ENCODE peak calls at places on chromosomes 12 and 14, in four cellular contexts. M, P, D and S are unnamed samples.

GRCh38 chr12:34601689-34602088 is 579.4 kb downstream of the ALG10 start:
- DNase-seq in P (no peak), D (no peak), M (no peak), S (no peak)

GRCh38 chr12:48937170-48937569 is 11.9 kb upstream of the FKBP11 start:
- DNase-seq in D (no peak), M (no peak), P (no peak), S (peak)

GRCh38 chr14:89615421-89615820 is 198.4 kb upstream of the FOXN3 start:
- DNase-seq in D (no peak), P (no peak), M (no peak), S (no peak)

GRCh38 chr12:7108042-7108927 is 729 bp downstream of the C1RL start:
- DNase-seq in P (peak), D (peak), M (peak), S (peak)

GRCh38 chr12:107522692-107523477 is 162.7 kb upstream of the PWP1 start:
- DNase-seq in P (no peak), M (no peak), D (no peak), S (no peak)

GRCh38 chr14:61754627-61755381 is 7.4 kb upstream of the SNAPC1 start:
- DNase-seq in D (peak), P (no peak), M (no peak), S (peak)

GRCh38 chr14:21308132-21308478 is 28.2 kb downstream of the RPGRIP1 start:
- DNase-seq in M (no peak), P (peak), D (peak), S (no peak)

GRCh38 chr14:39229222-39229543 is 4.5 kb upstream of the MIA2 start:
- DNase-seq in D (no peak), P (no peak), M (no peak), S (peak)

GRCh38 chr14:52906141-52906601 is 44.7 kb downstream of the FERMT2 start:
- DNase-seq in M (peak), P (no peak), D (peak), S (peak)

GRCh38 chr14:95041477-95042020 is 115.8 kb downstream of the DICER1 start:
- DNase-seq in D (no peak), P (no peak), M (no peak), S (no peak)

GRCh38 chr12:102757874-102758244 is 159.2 kb downstream of the PAH start:
- DNase-seq in D (no peak), P (no peak), M (no peak), S (no peak)

GRCh38 chr14:22432348-22432976 is 156.6 kb downstream of the DAD1 start:
- DNase-seq in D (peak), P (peak), M (peak), S (peak)

GRCh38 chr12:57190037-57190436 is 26.6 kb upstream of the NXPH4 start:
- DNase-seq in M (no peak), P (no peak), D (no peak), S (peak)

GRCh38 chr12:39638178-39638577 is 18.6 kb upstream of the ABCD2 start:
- DNase-seq in P (no peak), M (no peak), D (no peak), S (no peak)

GRCh38 chr12:123268850-123269249 is 2.8 kb downstream of the CDK2AP1 start:
- DNase-seq in P (no peak), D (no peak), M (no peak), S (no peak)

GRCh38 chr14:50766338-50766886 is 64.5 kb downstream of the NIN start:
- DNase-seq in D (no peak), P (no peak), M (no peak), S (peak)

GRCh38 chr12:62919827-62920226 is 15.1 kb downstream of the PPM1H start:
- DNase-seq in P (no peak), D (peak), M (no peak), S (peak)

GRCh38 chr12:108821407-108822397 is 35.7 kb downstream of the SSH1 start:
- DNase-seq in M (no peak), P (no peak), D (no peak), S (peak)

GRCh38 chr12:132494294-132495164 is 4.6 kb downstream of the FBRSL1 start:
- DNase-seq in D (peak), M (no peak), P (peak), S (no peak)

GRCh38 chr12:43501705-43502104 is 50.3 kb downstream of the ADAMTS20 start:
- DNase-seq in M (peak), D (peak), P (peak), S (peak)

GRCh38 chr12:90978117-90978770 is 23.3 kb upstream of the CCER1 start:
- DNase-seq in M (peak), D (peak), P (peak), S (peak)

GRCh38 chr12:1706284-1707016 is 15.6 kb downstream of the ADIPOR2 start:
- DNase-seq in P (no peak), D (peak), M (no peak), S (peak)

GRCh38 chr14:60092516-60092915 is 793 bp downstream of the PCNX4 start:
- DNase-seq in D (peak), M (no peak), P (peak), S (peak)

GRCh38 chr12:69703146-69703642 is 4.1 kb upstream of the BEST3 start:
- DNase-seq in D (no peak), M (no peak), P (no peak), S (no peak)

GRCh38 chr14:55915464-55915863 is 202.7 kb upstream of the PELI2 start:
- DNase-seq in P (no peak), M (no peak), D (no peak), S (no peak)

GRCh38 chr12:68789144-68789878 is 18.7 kb upstream of the MDM2 start:
- DNase-seq in P (peak), M (no peak), D (no peak), S (no peak)

GRCh38 chr12:5257763-5258475 is 174.0 kb upstream of the NTF3 start:
- DNase-seq in P (no peak), M (no peak), D (no peak), S (no peak)

GRCh38 chr14:92362781-92363235 is 39.8 kb downstream of the SLC24A4 start:
- DNase-seq in D (peak), M (no peak), P (no peak), S (peak)

GRCh38 chr12:103503546-103504480 is 8.0 kb upstream of the C12orf42 start:
- DNase-seq in P (peak), M (peak), D (no peak), S (no peak)

GRCh38 chr12:130956009-130956408 is 2.3 kb downstream of the ADGRD1 start:
- DNase-seq in M (no peak), D (no peak), P (no peak), S (no peak)

GRCh38 chr14:80692903-80693302 is 248.6 kb downstream of the CEP128 start:
- DNase-seq in D (no peak), P (no peak), M (no peak), S (no peak)

GRCh38 chr14:98858158-98858557 is 413.8 kb downstream of the BCL11B start:
- DNase-seq in D (no peak), P (no peak), M (no peak), S (no peak)

GRCh38 chr14:102187044-102187443 is 47.3 kb downstream of the WDR20 start:
- DNase-seq in P (peak), D (peak), M (peak), S (peak)

GRCh38 chr14:24100982-24101494 is 6.9 kb downstream of the PCK2 start:
- DNase-seq in M (no peak), D (no peak), P (no peak), S (no peak)

GRCh38 chr12:20950248-20950647 is 139.7 kb downstream of the SLCO1B3 start:
- DNase-seq in P (peak), M (peak), D (peak), S (peak)

GRCh38 chr14:23296012-23296777 is 6.5 kb downstream of the PPP1R3E start:
- DNase-seq in M (no peak), P (no peak), D (no peak), S (no peak)

GRCh38 chr14:104222396-104223036 is 84.1 kb downstream of the KIF26A start:
- DNase-seq in D (no peak), M (no peak), P (no peak), S (no peak)

GRCh38 chr14:104221636-104222375 is 83.4 kb downstream of the KIF26A start:
- DNase-seq in P (no peak), M (no peak), D (no peak), S (no peak)

GRCh38 chr14:104223101-104223809 is 84.9 kb downstream of the KIF26A start:
- DNase-seq in D (no peak), M (no peak), P (peak), S (no peak)

GRCh38 chr14:104224516-104225281 is 86.3 kb downstream of the KIF26A start:
- DNase-seq in P (peak), M (no peak), D (no peak), S (no peak)

DNA sequence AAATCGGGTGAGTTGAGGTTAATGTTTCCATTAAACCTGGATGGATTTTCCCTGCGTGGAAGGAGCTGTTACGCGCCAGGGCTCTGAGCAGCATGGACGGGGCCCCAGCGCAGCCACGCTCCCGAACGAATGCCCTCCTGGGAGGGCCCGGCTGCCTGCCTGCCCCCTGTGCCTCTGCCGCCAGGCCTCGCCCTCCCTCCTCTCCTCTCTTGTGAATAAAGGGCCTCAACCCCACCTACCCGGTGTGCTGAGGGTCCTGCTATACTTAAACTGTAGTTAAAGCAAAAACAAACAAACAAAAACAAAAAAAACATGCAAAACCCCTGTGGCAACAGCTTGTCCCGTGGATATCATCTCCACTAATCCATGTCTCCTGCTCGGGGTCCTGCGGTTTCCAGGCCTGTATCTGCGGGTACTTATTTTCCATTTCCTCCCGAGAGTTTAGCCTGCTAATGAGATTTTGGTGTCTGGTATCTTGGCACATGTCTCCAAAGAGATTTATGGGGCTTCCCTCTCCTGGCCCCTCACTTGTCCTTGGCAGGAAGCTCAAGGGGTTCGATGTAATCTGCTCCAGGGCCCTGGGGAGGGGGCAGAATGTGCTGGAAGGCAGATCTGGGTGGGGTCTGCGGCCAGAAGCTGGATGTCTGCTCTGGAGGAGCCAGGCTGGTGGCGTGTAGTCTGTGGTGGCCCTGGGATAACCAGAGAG is 85.6 kb downstream of the KIF26A start:
- DNase-seq in D (no peak), P (peak), M (no peak), S (no peak)
- H3K4me3 ChIP-seq in D (no peak), P (no peak), M (no peak), S (no peak)

DNA sequence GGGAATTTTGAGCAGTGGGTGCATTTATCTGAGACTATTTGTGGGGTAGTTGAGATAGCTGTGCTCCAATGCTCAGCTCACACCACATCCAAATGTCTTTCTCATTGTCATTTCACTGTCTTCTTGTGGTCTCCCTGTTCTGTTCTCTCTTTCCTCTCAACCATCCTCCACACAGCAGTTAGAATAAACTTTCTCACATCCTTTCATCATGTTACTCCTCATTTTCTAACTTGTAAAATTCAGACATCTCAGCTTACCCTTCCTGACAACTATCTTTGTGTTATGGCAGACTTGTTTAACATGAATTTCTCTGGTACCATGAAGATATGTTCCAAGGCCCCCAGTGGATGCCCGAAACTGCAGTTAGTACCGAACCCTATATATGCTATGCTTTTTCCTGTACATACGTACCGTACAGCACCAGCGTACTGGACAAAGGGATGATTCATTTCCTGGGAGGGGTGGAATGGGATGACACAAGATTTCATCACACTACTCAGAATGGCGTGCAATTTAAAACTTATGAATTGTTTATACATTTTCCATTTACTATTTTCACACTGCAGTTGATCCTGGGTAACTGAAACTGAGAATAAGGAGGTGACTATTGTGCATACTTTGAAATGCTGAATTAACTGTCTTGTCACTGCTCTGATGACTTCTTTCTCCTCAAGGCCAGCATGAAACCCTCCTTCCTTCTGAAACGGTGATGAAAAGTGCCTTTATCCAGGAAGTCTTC is 177.1 kb upstream of the SLC38A2 start:
- DNase-seq in M (peak), D (peak), P (no peak), S (peak)
- TF ChIP-seq EZH2phosphoT487 in M (no peak), D (no peak), P (no peak), S (no peak)

DNA sequence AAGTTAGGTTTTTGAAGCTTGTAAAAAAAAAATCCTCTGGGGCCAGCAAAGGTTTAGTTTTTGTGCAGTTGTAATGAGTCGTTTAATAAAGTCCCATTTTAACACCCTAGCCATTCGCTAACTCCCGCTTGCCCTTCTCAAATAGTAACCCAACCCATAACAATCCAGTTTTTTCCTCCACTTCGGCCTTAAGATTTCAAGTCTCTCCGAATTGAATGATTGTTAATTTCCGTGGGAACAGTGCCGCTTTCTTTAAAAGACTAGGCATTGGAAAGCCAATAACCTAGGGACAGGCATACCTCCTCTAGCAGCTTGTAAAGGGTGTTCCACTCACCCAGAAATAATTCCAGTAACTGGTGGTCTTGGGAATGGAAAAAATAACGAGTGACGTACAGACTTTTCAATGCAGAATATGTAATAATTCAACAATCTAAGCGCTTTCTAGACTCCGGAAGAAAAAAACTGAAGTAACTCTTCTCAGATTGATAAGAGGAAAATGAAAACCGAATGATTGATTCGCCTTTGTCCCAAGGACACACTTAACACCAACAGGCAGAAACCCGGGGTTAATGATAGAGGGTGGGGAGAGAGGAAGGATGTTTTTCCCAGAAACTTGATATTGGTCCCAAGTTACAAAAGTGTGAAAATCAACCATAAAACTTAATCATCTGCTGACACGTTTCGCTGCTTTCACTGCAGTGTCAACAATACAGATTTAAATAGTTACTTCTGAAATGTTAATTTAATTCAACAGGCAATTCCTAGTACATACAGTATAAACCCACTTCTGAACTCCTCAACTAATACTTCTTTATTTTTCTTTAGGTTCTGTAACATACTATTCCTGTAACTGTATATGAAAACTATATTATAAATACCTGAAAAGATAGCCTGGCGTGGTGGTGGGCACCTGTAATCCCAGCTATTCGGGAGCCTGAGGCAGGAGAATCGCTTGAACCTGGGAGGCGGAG is 1.0 kb upstream of the SINHCAF start:
- DNase-seq in M (no peak), P (no peak), D (no peak), S (peak)
- H3K4me3 ChIP-seq in M (peak), P (peak), D (peak), S (peak)

GRCh38 chr12:87813476-87814234 is 215.5 kb downstream of the C12orf50 start:
- DNase-seq in M (no peak), P (no peak), D (peak), S (peak)
- TF ChIP-seq EZH2phosphoT487 in M (no peak), P (no peak), D (no peak), S (no peak)

GRCh38 chr12:113093409-113094101 is 37.0 kb downstream of the DTX1 start:
- DNase-seq in M (no peak), D (no peak), P (no peak), S (no peak)
- H3K4me3 ChIP-seq in M (no peak), D (no peak), P (no peak), S (no peak)